ENCODE peak calls at places on chromosomes 16 and 17, in ten cellular contexts. One of them, this sample, is unnamed.

GRCh38 chr16:17380613-17381012 is 90.1 kb downstream of the XYLT1 start:
- DNase-seq in mammary epithelial cell: no peak
- DNase-seq in vagina: no peak
- DNase-seq in CD8-positive, alpha-beta T cell: no peak
- DNase-seq in CD4-positive, alpha-beta T cell: no peak
- DNase-seq in body of pancreas: peak; percentile 25
- DNase-seq in astrocyte: peak; percentile 69
- DNase-seq in HCT116: no peak
- DNase-seq in CD8-positive, alpha-beta memory T cell: no peak
- DNase-seq in tibial artery: no peak
- DNase-seq in this sample: no peak

GRCh38 chr16:50887500-50887899 is 145.6 kb downstream of the CYLD start:
- DNase-seq in mammary epithelial cell: no peak
- DNase-seq in vagina: peak; percentile 22
- DNase-seq in CD8-positive, alpha-beta T cell: no peak
- DNase-seq in CD4-positive, alpha-beta T cell: no peak
- DNase-seq in body of pancreas: no peak
- DNase-seq in astrocyte: no peak
- DNase-seq in HCT116: no peak
- DNase-seq in CD8-positive, alpha-beta memory T cell: no peak
- DNase-seq in tibial artery: no peak
- DNase-seq in this sample: peak; percentile 22

GRCh38 chr16:86567701-86568571 is 1.3 kb downstream of the FOXC2 start:
- DNase-seq in mammary epithelial cell: peak; percentile 43
- DNase-seq in vagina: no peak
- DNase-seq in CD8-positive, alpha-beta T cell: no peak
- DNase-seq in CD4-positive, alpha-beta T cell: no peak
- DNase-seq in body of pancreas: no peak
- DNase-seq in astrocyte: no peak
- DNase-seq in HCT116: no peak
- DNase-seq in CD8-positive, alpha-beta memory T cell: no peak
- DNase-seq in tibial artery: no peak
- DNase-seq in this sample: no peak

GRCh38 chr16:7316266-7316888 is 16.3 kb upstream of the RBFOX1 start:
- DNase-seq in mammary epithelial cell: no peak
- DNase-seq in vagina: no peak
- DNase-seq in CD8-positive, alpha-beta T cell: no peak
- DNase-seq in CD4-positive, alpha-beta T cell: no peak
- DNase-seq in body of pancreas: no peak
- DNase-seq in astrocyte: no peak
- DNase-seq in HCT116: no peak
- DNase-seq in CD8-positive, alpha-beta memory T cell: no peak
- DNase-seq in tibial artery: no peak
- DNase-seq in this sample: no peak

GRCh38 chr17:79955167-79955549 is 80.5 kb downstream of the TBC1D16 start:
- DNase-seq in mammary epithelial cell: no peak
- DNase-seq in vagina: no peak
- DNase-seq in CD8-positive, alpha-beta T cell: no peak
- DNase-seq in CD4-positive, alpha-beta T cell: no peak
- DNase-seq in body of pancreas: no peak
- DNase-seq in astrocyte: no peak
- DNase-seq in HCT116: no peak
- DNase-seq in CD8-positive, alpha-beta memory T cell: no peak
- DNase-seq in tibial artery: no peak
- DNase-seq in this sample: no peak

GRCh38 chr16:68951991-68952877 is 108.9 kb downstream of the TANGO6 start:
- DNase-seq in mammary epithelial cell: peak; percentile 94
- DNase-seq in vagina: no peak
- DNase-seq in CD8-positive, alpha-beta T cell: no peak
- DNase-seq in CD4-positive, alpha-beta T cell: no peak
- DNase-seq in body of pancreas: no peak
- DNase-seq in astrocyte: peak; percentile 66
- DNase-seq in HCT116: peak; percentile 69
- DNase-seq in CD8-positive, alpha-beta memory T cell: no peak
- DNase-seq in tibial artery: no peak
- DNase-seq in this sample: no peak

GRCh38 chr16:287298-287811 is 4.4 kb downstream of the PDIA2 start:
- DNase-seq in mammary epithelial cell: no peak
- DNase-seq in vagina: no peak
- DNase-seq in CD8-positive, alpha-beta T cell: no peak
- DNase-seq in CD4-positive, alpha-beta T cell: no peak
- DNase-seq in body of pancreas: peak; percentile 60
- DNase-seq in astrocyte: no peak
- DNase-seq in HCT116: no peak
- DNase-seq in CD8-positive, alpha-beta memory T cell: no peak
- DNase-seq in tibial artery: no peak
- DNase-seq in this sample: no peak

GRCh38 chr17:3659541-3660111 is 8.8 kb downstream of the TAX1BP3 start:
- DNase-seq in mammary epithelial cell: peak; percentile 80
- DNase-seq in vagina: no peak
- DNase-seq in CD8-positive, alpha-beta T cell: no peak
- DNase-seq in CD4-positive, alpha-beta T cell: no peak
- DNase-seq in body of pancreas: peak; percentile 72
- DNase-seq in astrocyte: peak; percentile 82
- DNase-seq in HCT116: no peak
- DNase-seq in CD8-positive, alpha-beta memory T cell: no peak
- DNase-seq in tibial artery: peak; percentile 89
- DNase-seq in this sample: peak; percentile 58

GRCh38 chr17:73595068-73595865 is 49.0 kb downstream of the SDK2 start:
- DNase-seq in mammary epithelial cell: peak; percentile 51
- DNase-seq in vagina: no peak
- DNase-seq in CD8-positive, alpha-beta T cell: peak; percentile 70
- DNase-seq in CD4-positive, alpha-beta T cell: no peak
- DNase-seq in body of pancreas: no peak
- DNase-seq in astrocyte: no peak
- DNase-seq in HCT116: no peak
- DNase-seq in CD8-positive, alpha-beta memory T cell: no peak
- DNase-seq in tibial artery: no peak
- DNase-seq in this sample: peak; percentile 39

GRCh38 chr17:65324977-65325376 is 187.8 kb downstream of the RGS9 start:
- DNase-seq in mammary epithelial cell: no peak
- DNase-seq in vagina: no peak
- DNase-seq in CD8-positive, alpha-beta T cell: no peak
- DNase-seq in CD4-positive, alpha-beta T cell: no peak
- DNase-seq in body of pancreas: peak; percentile 43
- DNase-seq in astrocyte: no peak
- DNase-seq in HCT116: no peak
- DNase-seq in CD8-positive, alpha-beta memory T cell: no peak
- DNase-seq in tibial artery: peak; percentile 64
- DNase-seq in this sample: peak; percentile 36

GRCh38 chr16:74903882-74904678 is 80.8 kb downstream of the WDR59 start:
- DNase-seq in mammary epithelial cell: no peak
- DNase-seq in vagina: no peak
- DNase-seq in CD8-positive, alpha-beta T cell: no peak
- DNase-seq in CD4-positive, alpha-beta T cell: no peak
- DNase-seq in body of pancreas: peak; percentile 5
- DNase-seq in astrocyte: no peak
- DNase-seq in HCT116: no peak
- DNase-seq in CD8-positive, alpha-beta memory T cell: no peak
- DNase-seq in tibial artery: no peak
- DNase-seq in this sample: no peak

DNA sequence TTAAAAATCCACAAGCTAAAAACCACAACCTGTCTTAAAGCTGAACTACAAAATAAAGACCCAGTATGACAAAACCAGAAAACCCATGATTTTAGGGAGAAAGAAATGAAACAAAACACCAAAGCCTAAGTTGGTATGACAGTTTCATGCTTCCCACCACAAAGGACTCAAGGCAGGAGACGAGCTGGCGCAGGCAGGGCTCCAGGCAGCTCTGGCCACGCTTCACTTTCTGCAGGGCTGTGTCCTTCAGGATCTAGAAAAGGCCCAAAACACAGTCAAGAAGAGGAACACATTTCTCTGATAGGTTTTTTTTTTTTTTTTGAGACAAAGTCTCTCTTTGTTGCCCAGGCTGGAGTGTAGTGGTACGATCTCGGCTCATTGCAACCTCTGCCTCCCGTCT is 75.3 kb downstream of the WDR59 start:
- DNase-seq in mammary epithelial cell: no peak
- DNase-seq in vagina: no peak
- DNase-seq in CD8-positive, alpha-beta T cell: no peak
- DNase-seq in CD4-positive, alpha-beta T cell: no peak
- DNase-seq in body of pancreas: no peak
- DNase-seq in astrocyte: no peak
- DNase-seq in HCT116: no peak
- DNase-seq in CD8-positive, alpha-beta memory T cell: no peak
- DNase-seq in tibial artery: no peak
- DNase-seq in this sample: no peak
- H3K9me3 ChIP-seq in mammary epithelial cell: no peaks in the 10 kb centered on the region
- H3K9me3 ChIP-seq in vagina: peaks cover 3% of the 10 kb centered on the region
- H3K9me3 ChIP-seq in CD8-positive, alpha-beta T cell: no peaks in the 10 kb centered on the region
- H3K9me3 ChIP-seq in CD4-positive, alpha-beta T cell: peaks cover 31% of the 10 kb centered on the region
- H3K9me3 ChIP-seq in body of pancreas: peaks cover 6% of the 10 kb centered on the region
- H3K9me3 ChIP-seq in astrocyte: no peaks in the 10 kb centered on the region
- H3K9me3 ChIP-seq in HCT116: no peaks in the 10 kb centered on the region
- H3K9me3 ChIP-seq in CD8-positive, alpha-beta memory T cell: peaks cover 19% of the 10 kb centered on the region
- H3K9me3 ChIP-seq in tibial artery: no peaks in the 10 kb centered on the region
- H3K9me3 ChIP-seq in this sample: no peaks in the 10 kb centered on the region

DNA sequence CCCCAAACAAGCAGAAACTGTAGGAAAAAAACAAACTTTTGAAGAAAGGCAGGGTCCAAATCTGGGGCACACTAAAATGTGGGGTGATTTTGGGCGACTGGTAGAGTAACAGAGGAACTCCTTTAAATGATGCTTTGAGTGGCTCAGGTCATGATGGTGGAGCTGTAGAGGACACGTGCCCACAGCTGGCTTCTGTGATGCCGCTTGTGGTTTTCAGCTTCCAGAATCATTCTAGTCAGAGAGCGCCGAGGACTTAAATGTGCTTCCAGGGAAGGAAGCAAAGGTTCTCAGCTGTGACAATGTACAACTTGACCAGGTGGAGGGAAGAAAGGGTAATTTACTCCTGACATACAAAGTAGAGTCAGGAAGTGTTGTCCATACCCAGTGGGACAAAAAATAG is 162.4 kb downstream of the LGALS9B start:
- DNase-seq in mammary epithelial cell: no peak
- DNase-seq in vagina: peak; percentile 40
- DNase-seq in CD8-positive, alpha-beta T cell: no peak
- DNase-seq in CD4-positive, alpha-beta T cell: no peak
- DNase-seq in body of pancreas: no peak
- DNase-seq in astrocyte: no peak
- DNase-seq in HCT116: no peak
- DNase-seq in CD8-positive, alpha-beta memory T cell: no peak
- DNase-seq in tibial artery: no peak
- DNase-seq in this sample: no peak
- H3K9me3 ChIP-seq in mammary epithelial cell: peaks cover 11% of the 10 kb centered on the region
- H3K9me3 ChIP-seq in vagina: peaks cover 5% of the 10 kb centered on the region
- H3K9me3 ChIP-seq in CD8-positive, alpha-beta T cell: peaks cover 10% of the 10 kb centered on the region
- H3K9me3 ChIP-seq in CD4-positive, alpha-beta T cell: peaks cover 22% of the 10 kb centered on the region
- H3K9me3 ChIP-seq in body of pancreas: peaks cover 7% of the 10 kb centered on the region
- H3K9me3 ChIP-seq in astrocyte: peaks cover 10% of the 10 kb centered on the region
- H3K9me3 ChIP-seq in HCT116: no peaks in the 10 kb centered on the region
- H3K9me3 ChIP-seq in CD8-positive, alpha-beta memory T cell: no peaks in the 10 kb centered on the region
- H3K9me3 ChIP-seq in tibial artery: peaks cover 4% of the 10 kb centered on the region
- H3K9me3 ChIP-seq in this sample: peaks cover 11% of the 10 kb centered on the region

GRCh38 chr17:27155866-27156265 is 138.0 kb upstream of the WSB1 start:
- DNase-seq in mammary epithelial cell: no peak
- DNase-seq in vagina: no peak
- DNase-seq in CD8-positive, alpha-beta T cell: no peak
- DNase-seq in CD4-positive, alpha-beta T cell: no peak
- DNase-seq in body of pancreas: no peak
- DNase-seq in astrocyte: no peak
- DNase-seq in HCT116: no peak
- DNase-seq in CD8-positive, alpha-beta memory T cell: no peak
- DNase-seq in tibial artery: no peak
- DNase-seq in this sample: no peak

GRCh38 chr17:27157898-27158297 is 136.0 kb upstream of the WSB1 start:
- DNase-seq in mammary epithelial cell: no peak
- DNase-seq in vagina: no peak
- DNase-seq in CD8-positive, alpha-beta T cell: no peak
- DNase-seq in CD4-positive, alpha-beta T cell: no peak
- DNase-seq in body of pancreas: no peak
- DNase-seq in astrocyte: no peak
- DNase-seq in HCT116: no peak
- DNase-seq in CD8-positive, alpha-beta memory T cell: no peak
- DNase-seq in tibial artery: no peak
- DNase-seq in this sample: no peak

GRCh38 chr17:27153005-27153404 is 140.9 kb upstream of the WSB1 start:
- DNase-seq in mammary epithelial cell: no peak
- DNase-seq in vagina: no peak
- DNase-seq in CD8-positive, alpha-beta T cell: no peak
- DNase-seq in CD4-positive, alpha-beta T cell: no peak
- DNase-seq in body of pancreas: no peak
- DNase-seq in astrocyte: peak; percentile 4
- DNase-seq in HCT116: no peak
- DNase-seq in CD8-positive, alpha-beta memory T cell: no peak
- DNase-seq in tibial artery: no peak
- DNase-seq in this sample: no peak

GRCh38 chr17:27157297-27157696 is 136.6 kb upstream of the WSB1 start:
- DNase-seq in mammary epithelial cell: no peak
- DNase-seq in vagina: no peak
- DNase-seq in CD8-positive, alpha-beta T cell: no peak
- DNase-seq in CD4-positive, alpha-beta T cell: no peak
- DNase-seq in body of pancreas: no peak
- DNase-seq in astrocyte: no peak
- DNase-seq in HCT116: no peak
- DNase-seq in CD8-positive, alpha-beta memory T cell: no peak
- DNase-seq in tibial artery: no peak
- DNase-seq in this sample: no peak

DNA sequence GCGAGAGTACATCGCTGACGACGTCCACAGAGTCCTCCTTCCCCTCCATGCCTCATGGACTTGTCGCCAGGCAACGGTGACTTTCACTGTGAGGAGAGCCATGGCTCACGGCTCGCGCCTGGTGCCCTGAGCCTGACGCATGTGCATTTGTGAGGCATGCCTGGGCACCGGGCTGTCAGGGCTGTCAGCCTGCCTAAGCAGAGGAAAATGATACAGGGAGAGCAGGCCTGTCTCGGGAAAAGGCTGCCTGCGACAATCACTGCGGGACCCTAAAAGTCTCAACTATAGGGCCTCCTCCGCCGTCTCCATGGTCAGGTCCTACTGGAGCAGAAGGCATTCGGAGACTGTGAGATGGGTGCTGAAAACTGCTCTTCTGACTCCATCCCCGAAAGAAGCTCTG is 135.5 kb upstream of the WSB1 start:
- DNase-seq in mammary epithelial cell: no peak
- DNase-seq in vagina: no peak
- DNase-seq in CD8-positive, alpha-beta T cell: no peak
- DNase-seq in CD4-positive, alpha-beta T cell: no peak
- DNase-seq in body of pancreas: no peak
- DNase-seq in astrocyte: no peak
- DNase-seq in HCT116: no peak
- DNase-seq in CD8-positive, alpha-beta memory T cell: no peak
- DNase-seq in tibial artery: no peak
- DNase-seq in this sample: no peak
- H3K9me3 ChIP-seq in mammary epithelial cell: peaks cover 5% of the 10 kb centered on the region
- H3K9me3 ChIP-seq in vagina: no peaks in the 10 kb centered on the region
- H3K9me3 ChIP-seq in CD8-positive, alpha-beta T cell: no peaks in the 10 kb centered on the region
- H3K9me3 ChIP-seq in CD4-positive, alpha-beta T cell: no peaks in the 10 kb centered on the region
- H3K9me3 ChIP-seq in body of pancreas: no peaks in the 10 kb centered on the region
- H3K9me3 ChIP-seq in astrocyte: peaks cover 5% of the 10 kb centered on the region
- H3K9me3 ChIP-seq in HCT116: no peaks in the 10 kb centered on the region
- H3K9me3 ChIP-seq in CD8-positive, alpha-beta memory T cell: no peaks in the 10 kb centered on the region
- H3K9me3 ChIP-seq in tibial artery: no peaks in the 10 kb centered on the region
- H3K9me3 ChIP-seq in this sample: peaks cover 20% of the 10 kb centered on the region

DNA sequence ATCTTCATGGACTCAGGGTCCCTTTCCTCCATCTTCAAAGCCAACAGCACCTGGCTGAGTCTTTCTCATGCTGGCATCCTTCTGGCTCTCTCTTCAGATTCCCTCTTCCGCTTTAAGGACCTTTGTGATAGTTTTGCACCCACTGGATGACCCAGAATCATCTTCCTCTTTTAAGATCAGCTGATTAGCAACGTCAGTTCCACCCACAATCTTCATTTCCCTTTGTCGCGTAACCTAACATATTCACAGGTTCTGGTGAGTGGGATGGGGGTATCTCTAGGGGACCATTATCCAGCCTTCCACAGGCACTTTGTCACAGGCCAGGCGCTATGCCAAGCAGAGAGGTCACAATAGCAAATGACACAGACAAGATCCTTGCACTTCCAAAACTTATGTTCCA is 593.8 kb downstream of the MAF start:
- DNase-seq in mammary epithelial cell: no peak
- DNase-seq in vagina: no peak
- DNase-seq in CD8-positive, alpha-beta T cell: no peak
- DNase-seq in CD4-positive, alpha-beta T cell: no peak
- DNase-seq in body of pancreas: no peak
- DNase-seq in astrocyte: no peak
- DNase-seq in HCT116: no peak
- DNase-seq in CD8-positive, alpha-beta memory T cell: no peak
- DNase-seq in tibial artery: no peak
- DNase-seq in this sample: no peak
- H3K9me3 ChIP-seq in mammary epithelial cell: no peaks in the 10 kb centered on the region
- H3K9me3 ChIP-seq in vagina: no peaks in the 10 kb centered on the region
- H3K9me3 ChIP-seq in CD8-positive, alpha-beta T cell: no peaks in the 10 kb centered on the region
- H3K9me3 ChIP-seq in CD4-positive, alpha-beta T cell: no peaks in the 10 kb centered on the region
- H3K9me3 ChIP-seq in body of pancreas: no peaks in the 10 kb centered on the region
- H3K9me3 ChIP-seq in astrocyte: no peaks in the 10 kb centered on the region
- H3K9me3 ChIP-seq in HCT116: no peaks in the 10 kb centered on the region
- H3K9me3 ChIP-seq in CD8-positive, alpha-beta memory T cell: no peaks in the 10 kb centered on the region
- H3K9me3 ChIP-seq in tibial artery: no peaks in the 10 kb centered on the region
- H3K9me3 ChIP-seq in this sample: no peaks in the 10 kb centered on the region